ENCODE peak calls at places on chromosomes 11 and 22, in seven cellular contexts. G is pancreas, M is fibroblast of mammary gland, F is heart right ventricle, P is adrenal gland, R is endodermal cell, I is bronchial epithelial cell. W is an unnamed sample.

GRCh38 chr22:42296381-42296853 is 26.0 kb upstream of the TCF20 start:
- DNase-seq in G (no peak), F (peak; percentile 47), M (no peak), R (peak; percentile 71), I (no peak), P (peak; percentile 42), W (no peak)

GRCh38 chr11:3840289-3840869 is 380 bp downstream of the RHOG start:
- DNase-seq in M (no peak), R (peak; percentile 64), G (no peak), I (no peak), F (no peak), P (no peak), W (no peak)

GRCh38 chr11:35978891-35979290 is 35.0 kb downstream of the LDLRAD3 start:
- DNase-seq in I (no peak), P (no peak), G (no peak), R (no peak), F (no peak), M (no peak), W (no peak)

GRCh38 chr11:44400431-44400830 is 90.5 kb upstream of the ALX4 start:
- DNase-seq in F (no peak), P (no peak), I (no peak), M (no peak), R (no peak), G (no peak), W (no peak)

GRCh38 chr11:2294340-2295290 is 7.1 kb downstream of the C11orf21 start:
- DNase-seq in I (no peak), F (no peak), G (no peak), P (no peak), R (peak; percentile 34), M (no peak), W (no peak)

GRCh38 chr11:114209343-114209742 is 86.9 kb upstream of the NNMT start:
- DNase-seq in F (no peak), P (no peak), M (no peak), I (no peak), R (no peak), G (no peak), W (no peak)

GRCh38 chr11:126403039-126403438 is 47.6 kb downstream of the ST3GAL4 start:
- DNase-seq in R (peak; percentile 78), M (no peak), G (no peak), I (peak; percentile 17), P (no peak), F (no peak), W (no peak)

GRCh38 chr11:128324531-128325141 is 262.7 kb downstream of the ETS1 start:
- DNase-seq in M (no peak), P (no peak), I (no peak), G (no peak), F (no peak), R (no peak), W (no peak)

GRCh38 chr11:73249304-73249703 is 22.8 kb upstream of the P2RY6 start:
- DNase-seq in P (no peak), M (peak; percentile 22), I (peak; percentile 35), G (no peak), F (no peak), R (peak; percentile 28), W (no peak)

GRCh38 chr11:11347583-11347982 is 5.5 kb downstream of the CSNK2A3 start:
- DNase-seq in M (no peak), I (no peak), G (no peak), P (no peak), R (no peak), F (peak; percentile 36), W (no peak)

GRCh38 chr11:33994937-33995336 is 56.6 kb upstream of the CAPRIN1 start:
- DNase-seq in R (no peak), F (no peak), M (no peak), G (no peak), P (no peak), I (no peak), W (no peak)

GRCh38 chr22:43226368-43226979 is 39.5 kb upstream of the TTLL12 start:
- DNase-seq in M (no peak), P (no peak), I (no peak), G (no peak), R (peak; percentile 94), F (no peak), W (peak; percentile 40)

GRCh38 chr22:22957090-22957489 is 69.5 kb downstream of the IGLL5 start:
- DNase-seq in M (no peak), I (no peak), F (no peak), P (no peak), R (no peak), G (no peak), W (no peak)

GRCh38 chr11:77062924-77063323 is 3.8 kb upstream of the CAPN5 start:
- DNase-seq in I (peak; percentile 8), M (no peak), G (no peak), F (no peak), R (peak; percentile 53), P (no peak), W (no peak)

GRCh38 chr11:120182357-120182756 is 28.5 kb upstream of the OAF start:
- DNase-seq in R (no peak), F (no peak), G (no peak), P (no peak), M (no peak), I (no peak), W (no peak)

GRCh38 chr11:79932612-79933011 is 491.8 kb upstream of the TENM4 start:
- DNase-seq in I (peak; percentile 50), M (no peak), P (no peak), R (no peak), G (no peak), F (no peak), W (no peak)

GRCh38 chr11:68684385-68685356 is at the start of gene GAL:
- DNase-seq in R (peak; percentile 77), F (no peak), M (no peak), I (no peak), G (no peak), P (no peak), W (no peak)

GRCh38 chr11:65801153-65801987 is 14.5 kb downstream of the OVOL1 start:
- DNase-seq in M (no peak), G (no peak), R (no peak), I (no peak), F (no peak), P (no peak), W (no peak)

GRCh38 chr11:66329165-66329673 is 7.0 kb downstream of the RIN1 start:
- DNase-seq in R (no peak), F (no peak), G (no peak), M (no peak), I (no peak), P (no peak), W (no peak)

GRCh38 chr11:83574516-83574915 is 288.3 kb upstream of the CCDC90B start:
- DNase-seq in M (peak; percentile 68), P (no peak), I (peak; percentile 42), G (no peak), F (no peak), R (no peak), W (peak; percentile 45)

GRCh38 chr11:115893701-115894100 is 389.5 kb upstream of the CADM1 start:
- DNase-seq in P (no peak), F (no peak), G (no peak), I (no peak), R (no peak), M (no peak), W (no peak)

GRCh38 chr11:2366271-2366670 is 10.8 kb upstream of the CD81 start:
- DNase-seq in R (no peak), I (no peak), P (no peak), F (no peak), M (no peak), G (no peak), W (no peak)

GRCh38 chr11:134139873-134140331 is 71.0 kb downstream of the JAM3 start:
- DNase-seq in I (peak; percentile 69), G (peak; percentile 24), R (peak; percentile 85), F (no peak), P (peak; percentile 80), M (peak; percentile 86), W (peak; percentile 85)

DNA sequence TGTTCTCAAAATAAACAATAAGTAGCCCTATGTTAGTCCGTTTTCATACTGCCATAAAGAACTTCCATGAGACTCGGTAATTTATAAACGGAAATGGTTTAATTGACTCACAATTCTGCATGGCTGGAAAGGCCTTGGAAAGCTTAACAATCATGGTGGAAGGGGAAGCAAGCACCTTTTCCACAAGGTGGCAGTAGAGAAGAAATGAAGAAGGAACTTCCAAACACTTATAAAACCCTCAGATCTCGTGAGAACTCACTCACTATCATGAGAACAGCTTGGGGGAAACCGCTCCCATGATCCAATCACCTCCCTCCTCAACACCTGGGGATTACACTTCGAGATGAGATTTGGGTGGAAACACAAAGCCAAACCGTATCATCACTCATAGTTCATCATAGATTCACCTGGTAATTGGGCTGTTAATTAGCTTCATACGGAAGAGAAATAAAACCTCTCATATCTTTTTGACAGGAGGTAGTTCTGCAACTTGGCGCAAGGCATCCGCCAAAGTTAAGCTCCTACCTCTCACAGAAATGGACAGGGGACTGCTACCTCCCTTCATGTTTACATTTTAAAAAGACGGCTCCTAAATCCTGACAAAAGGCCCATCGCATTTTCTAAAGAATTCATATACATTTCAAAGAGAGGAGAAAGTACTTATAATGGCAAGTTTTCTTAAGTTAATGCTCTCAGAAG is 49.0 kb downstream of the MUC15 start:
- DNase-seq in I (peak; percentile 63), F (no peak), G (no peak), P (no peak), M (peak; percentile 68), R (peak; percentile 68), W (peak; percentile 18)
- TF ChIP-seq CTCF in I (peak; percentile 59), F (no peak), G (no peak), P (no peak), M (peak; percentile 55), R (peak; percentile 75), W (peak; percentile 47)

DNA sequence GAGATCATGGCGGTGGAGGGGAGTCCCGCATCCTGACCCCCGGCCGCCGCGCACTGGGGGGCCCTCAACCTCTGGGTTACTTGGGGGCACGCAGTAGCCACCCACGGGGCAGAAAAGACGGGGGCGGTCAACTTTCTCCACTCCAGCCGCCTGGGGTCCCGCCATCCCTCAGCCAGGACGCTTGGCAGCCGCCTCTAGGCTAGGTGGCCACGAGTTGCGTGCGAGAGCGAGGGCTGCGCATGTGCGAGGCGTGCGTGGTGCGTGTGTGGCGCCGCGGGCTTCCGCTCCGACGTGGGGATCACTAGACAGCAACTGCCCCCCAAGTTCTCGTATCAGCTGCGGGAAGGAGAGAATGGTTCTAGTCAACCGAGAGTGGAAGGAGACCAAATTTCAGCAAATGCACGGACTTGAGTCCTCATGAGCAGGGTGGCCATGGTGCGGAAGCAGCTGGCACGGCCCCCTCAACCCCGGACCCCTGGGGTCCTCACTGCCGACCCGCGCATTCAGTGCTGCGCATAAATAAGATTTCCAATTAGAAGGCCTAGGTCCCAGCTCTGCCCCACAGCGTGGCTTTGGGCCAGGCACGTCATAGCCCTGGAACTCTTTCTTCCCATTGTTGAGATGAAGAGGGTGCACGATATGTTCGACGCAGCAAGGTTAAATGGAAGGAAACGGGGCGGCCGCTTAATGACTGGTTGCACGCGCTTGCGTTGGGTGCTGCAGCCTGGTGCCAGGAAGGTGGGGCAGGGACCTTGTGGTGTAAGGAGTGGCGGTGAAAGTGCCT is 42.6 kb upstream of the CLDN5 start:
- DNase-seq in M (no peak), G (no peak), I (no peak), R (no peak), F (peak; percentile 45), P (no peak), W (no peak)
- H3K4me3 ChIP-seq in M (no peak overlapping the region), G (no peak overlapping the region), I (no peak overlapping the region), R (no peak overlapping the region), F (no peak overlapping the region), P (no peak overlapping the region), W (no peak overlapping the region)

GRCh38 chr11:9990221-9990973 is 303.6 kb downstream of the SBF2 start:
- DNase-seq in G (no peak), I (peak; percentile 13), M (peak; percentile 41), P (no peak), F (no peak), R (no peak), W (peak; percentile 54)
- TF ChIP-seq CTCF in G (no peak), I (no peak), M (peak; percentile 17), P (peak; percentile 28), F (peak; percentile 41), R (no peak), W (no peak)

GRCh38 chr22:37240941-37241320 is 3.1 kb downstream of the RAC2 start:
- DNase-seq in I (no peak), P (no peak), R (no peak), F (no peak), G (no peak), M (no peak), W (no peak)
- H3K4me3 ChIP-seq in I (no peak overlapping the region), P (no peak overlapping the region), R (no peak overlapping the region), F (no peak overlapping the region), G (no peak overlapping the region), M (no peak overlapping the region), W (no peak overlapping the region)